ENCODE peak calls at places on chromosomes 4 and X, in ten cellular contexts. One of them, this sample, is unnamed.

GRCh38 chr4:16158504-16158852 is 67.8 kb downstream of the TAPT1 start:
- DNase-seq in lung: no peak
- DNase-seq in tibial nerve: no peak
- DNase-seq in CD4-positive, alpha-beta T cell: no peak
- DNase-seq in mucosa of descending colon: peak; percentile 69
- DNase-seq in NCI-H1092 treated with DMSO at 0.1 percent for 48 hours: peak; percentile 32
- DNase-seq in pancreas: no peak
- DNase-seq in stimulated activated CD4-positive, alpha-beta T cell treated with anti-CD3 and anti-CD28 coated beads, Interleukin-1b, Interleukin-23, amount 100 ng/mL, for 24 hours: no peak
- DNase-seq in mesenteric fat pad: no peak
- DNase-seq in ACHN: no peak
- DNase-seq in this sample: no peak

GRCh38 chr4:3384391-3384770 is 57.4 kb upstream of the HGFAC start:
- DNase-seq in tibial nerve: no peak
- DNase-seq in lung: no peak
- DNase-seq in mesenteric fat pad: no peak
- DNase-seq in CD4-positive, alpha-beta T cell: no peak
- DNase-seq in pancreas: peak; percentile 54
- DNase-seq in ACHN: no peak
- DNase-seq in NCI-H1092 treated with DMSO at 0.1 percent for 48 hours: no peak
- DNase-seq in stimulated activated CD4-positive, alpha-beta T cell treated with anti-CD3 and anti-CD28 coated beads, Interleukin-1b, Interleukin-23, amount 100 ng/mL, for 24 hours: no peak
- DNase-seq in mucosa of descending colon: no peak
- DNase-seq in this sample: no peak

GRCh38 chr4:13547563-13548041 is 3.3 kb upstream of the NKX3-2 start:
- DNase-seq in tibial nerve: no peak
- DNase-seq in mesenteric fat pad: no peak
- DNase-seq in NCI-H1092 treated with DMSO at 0.1 percent for 48 hours: peak; percentile 59
- DNase-seq in mucosa of descending colon: peak; percentile 37
- DNase-seq in pancreas: no peak
- DNase-seq in lung: no peak
- DNase-seq in stimulated activated CD4-positive, alpha-beta T cell treated with anti-CD3 and anti-CD28 coated beads, Interleukin-1b, Interleukin-23, amount 100 ng/mL, for 24 hours: no peak
- DNase-seq in ACHN: peak; percentile 43
- DNase-seq in CD4-positive, alpha-beta T cell: no peak
- DNase-seq in this sample: no peak

GRCh38 chrX:1246816-1247215 is 21.8 kb upstream of the CSF2RA start:
- DNase-seq in pancreas: no peak
- DNase-seq in stimulated activated CD4-positive, alpha-beta T cell treated with anti-CD3 and anti-CD28 coated beads, Interleukin-1b, Interleukin-23, amount 100 ng/mL, for 24 hours: peak; percentile 80
- DNase-seq in mucosa of descending colon: peak; percentile 81
- DNase-seq in tibial nerve: peak; percentile 82
- DNase-seq in CD4-positive, alpha-beta T cell: peak; percentile 59
- DNase-seq in NCI-H1092 treated with DMSO at 0.1 percent for 48 hours: peak; percentile 33
- DNase-seq in ACHN: peak; percentile 48
- DNase-seq in lung: peak; percentile 73
- DNase-seq in mesenteric fat pad: no peak
- DNase-seq in this sample: no peak

GRCh38 chr4:114691865-114692264 is 93.3 kb downstream of the UGT8 start:
- DNase-seq in NCI-H1092 treated with DMSO at 0.1 percent for 48 hours: no peak
- DNase-seq in mucosa of descending colon: no peak
- DNase-seq in tibial nerve: no peak
- DNase-seq in lung: no peak
- DNase-seq in pancreas: no peak
- DNase-seq in CD4-positive, alpha-beta T cell: no peak
- DNase-seq in mesenteric fat pad: no peak
- DNase-seq in stimulated activated CD4-positive, alpha-beta T cell treated with anti-CD3 and anti-CD28 coated beads, Interleukin-1b, Interleukin-23, amount 100 ng/mL, for 24 hours: no peak
- DNase-seq in ACHN: no peak
- DNase-seq in this sample: no peak

GRCh38 chr4:111718763-111719537 is 426.3 kb upstream of the FAM241A start:
- DNase-seq in CD4-positive, alpha-beta T cell: no peak
- DNase-seq in mucosa of descending colon: no peak
- DNase-seq in ACHN: no peak
- DNase-seq in tibial nerve: no peak
- DNase-seq in pancreas: no peak
- DNase-seq in mesenteric fat pad: no peak
- DNase-seq in lung: no peak
- DNase-seq in NCI-H1092 treated with DMSO at 0.1 percent for 48 hours: no peak
- DNase-seq in stimulated activated CD4-positive, alpha-beta T cell treated with anti-CD3 and anti-CD28 coated beads, Interleukin-1b, Interleukin-23, amount 100 ng/mL, for 24 hours: no peak
- DNase-seq in this sample: no peak

GRCh38 chr4:187996502-187997177 is 1.1 kb downstream of the ZFP42 start:
- DNase-seq in pancreas: no peak
- DNase-seq in tibial nerve: no peak
- DNase-seq in mucosa of descending colon: no peak
- DNase-seq in mesenteric fat pad: no peak
- DNase-seq in NCI-H1092 treated with DMSO at 0.1 percent for 48 hours: no peak
- DNase-seq in lung: no peak
- DNase-seq in CD4-positive, alpha-beta T cell: no peak
- DNase-seq in ACHN: no peak
- DNase-seq in stimulated activated CD4-positive, alpha-beta T cell treated with anti-CD3 and anti-CD28 coated beads, Interleukin-1b, Interleukin-23, amount 100 ng/mL, for 24 hours: no peak
- DNase-seq in this sample: no peak

GRCh38 chrX:149185087-149185486 is 320.0 kb downstream of the IDS start:
- DNase-seq in mesenteric fat pad: no peak
- DNase-seq in ACHN: no peak
- DNase-seq in NCI-H1092 treated with DMSO at 0.1 percent for 48 hours: no peak
- DNase-seq in CD4-positive, alpha-beta T cell: no peak
- DNase-seq in lung: no peak
- DNase-seq in mucosa of descending colon: no peak
- DNase-seq in pancreas: no peak
- DNase-seq in tibial nerve: no peak
- DNase-seq in stimulated activated CD4-positive, alpha-beta T cell treated with anti-CD3 and anti-CD28 coated beads, Interleukin-1b, Interleukin-23, amount 100 ng/mL, for 24 hours: no peak
- DNase-seq in this sample: no peak

GRCh38 chrX:134764202-134764785 is 106.0 kb upstream of the PLAC1 start:
- DNase-seq in ACHN: peak; percentile 29
- DNase-seq in mucosa of descending colon: no peak
- DNase-seq in stimulated activated CD4-positive, alpha-beta T cell treated with anti-CD3 and anti-CD28 coated beads, Interleukin-1b, Interleukin-23, amount 100 ng/mL, for 24 hours: no peak
- DNase-seq in pancreas: no peak
- DNase-seq in tibial nerve: no peak
- DNase-seq in CD4-positive, alpha-beta T cell: no peak
- DNase-seq in NCI-H1092 treated with DMSO at 0.1 percent for 48 hours: no peak
- DNase-seq in mesenteric fat pad: no peak
- DNase-seq in lung: no peak
- DNase-seq in this sample: no peak

GRCh38 chr4:100517864-100518341 is at the start of gene EMCN:
- DNase-seq in mucosa of descending colon: no peak
- DNase-seq in CD4-positive, alpha-beta T cell: no peak
- DNase-seq in ACHN: no peak
- DNase-seq in stimulated activated CD4-positive, alpha-beta T cell treated with anti-CD3 and anti-CD28 coated beads, Interleukin-1b, Interleukin-23, amount 100 ng/mL, for 24 hours: no peak
- DNase-seq in lung: no peak
- DNase-seq in mesenteric fat pad: no peak
- DNase-seq in tibial nerve: no peak
- DNase-seq in pancreas: no peak
- DNase-seq in NCI-H1092 treated with DMSO at 0.1 percent for 48 hours: no peak
- DNase-seq in this sample: no peak

This sample was measured in suprapubic skin.